ENCODE peak calls at places on chromosomes 4 and X, in six cellular contexts. L is A549, H is ovary, E is right lobe of liver, A is body of pancreas, B is endothelial cell of umbilical vein. I is an unnamed sample.

GRCh38 chr4:145482209-145483021 is 762 bp downstream of the SMAD1 start:
- DNase-seq in H (peak; percentile 66), E (peak; percentile 49), A (peak; percentile 62), B (peak; percentile 79), L (peak; percentile 46), I (peak; percentile 73)

GRCh38 chr4:81504685-81505598 is 33.2 kb upstream of the RASGEF1B start:
- DNase-seq in B (peak; percentile 9), L (no peak), H (no peak), E (peak; percentile 73), A (peak; percentile 23), I (peak; percentile 48)

GRCh38 chr4:181863846-181864245 is 379.4 kb upstream of the TENM3 start:
- DNase-seq in E (no peak), B (no peak), L (no peak), H (no peak), A (no peak), I (no peak)

GRCh38 chrX:57952320-57952678 is 42.0 kb upstream of the ZXDA start:
- DNase-seq in A (no peak), B (no peak), L (no peak), E (no peak), H (no peak), I (peak; percentile 22)

GRCh38 chr4:10629394-10629793 is 55.2 kb downstream of the CLNK start:
- DNase-seq in E (no peak), H (no peak), A (no peak), L (no peak), B (no peak), I (no peak)

GRCh38 chr4:177487977-177488376 is 45.7 kb upstream of the AGA start:
- DNase-seq in H (no peak), E (no peak), B (no peak), A (no peak), L (no peak), I (no peak)

GRCh38 chr4:73653695-73654106 is 33.5 kb upstream of the RASSF6 start:
- DNase-seq in A (peak; percentile 90), B (peak; percentile 91), E (peak; percentile 59), H (no peak), L (peak; percentile 29), I (peak; percentile 41)

GRCh38 chrX:37287741-37288424 is 61.3 kb upstream of the PRRG1 start:
- DNase-seq in L (no peak), A (no peak), B (no peak), H (no peak), E (no peak), I (no peak)

GRCh38 chrX:15382809-15383208 is 1.4 kb downstream of the VEGFD start:
- DNase-seq in H (no peak), A (no peak), L (no peak), B (no peak), E (no peak), I (no peak)

GRCh38 chrX:130575831-130576404 is 174.1 kb downstream of the RBMX2 start:
- DNase-seq in E (peak; percentile 31), A (peak; percentile 57), L (peak; percentile 51), B (peak; percentile 35), H (peak; percentile 35), I (peak; percentile 63)

GRCh38 chrX:18348047-18348446 is 6.4 kb downstream of the SCML2 start:
- DNase-seq in E (no peak), H (no peak), A (no peak), L (no peak), B (no peak), I (no peak)

GRCh38 chr4:133096972-133097371 is 52.1 kb upstream of the PCDH10 start:
- DNase-seq in A (no peak), H (no peak), L (no peak), E (no peak), B (peak; percentile 84), I (no peak)

GRCh38 chrX:9525511-9526248 is 60.8 kb downstream of the TBL1X start:
- DNase-seq in B (peak; percentile 20), H (no peak), L (no peak), A (no peak), E (no peak), I (no peak)

GRCh38 chr4:56434599-56435000 is 815 bp downstream of the PPAT start:
- DNase-seq in A (peak; percentile 54), L (no peak), B (peak; percentile 72), E (no peak), H (no peak), I (no peak)

GRCh38 chr4:61425315-61425714 is 225.2 kb downstream of the ADGRL3 start:
- DNase-seq in H (no peak), L (no peak), B (no peak), E (no peak), A (no peak), I (no peak)

GRCh38 chr4:139265654-139266053 is 14.4 kb downstream of the MGARP start:
- DNase-seq in B (no peak), H (no peak), L (no peak), E (no peak), A (no peak), I (no peak)

GRCh38 chrX:152917969-152918579 is 20.2 kb downstream of the ZNF185 start:
- DNase-seq in H (no peak), B (no peak), E (no peak), A (no peak), L (no peak), I (no peak)

GRCh38 chrX:43504394-43504793 is 151.7 kb upstream of the MAOA start:
- DNase-seq in H (no peak), A (no peak), E (no peak), B (no peak), L (no peak), I (no peak)

GRCh38 chr4:112857461-112857860 is 192.0 kb upstream of the ANK2 start:
- DNase-seq in L (peak; percentile 8), H (no peak), B (peak; percentile 24), E (no peak), A (no peak), I (no peak)

GRCh38 chr4:188691811-188692210 is 552.6 kb downstream of the TRIML1 start:
- DNase-seq in E (no peak), H (no peak), L (peak; percentile 4), B (no peak), A (no peak), I (no peak)

GRCh38 chr4:113849771-113850170 is 88.2 kb upstream of the CAMK2D start:
- DNase-seq in H (no peak), A (no peak), B (peak; percentile 28), L (no peak), E (peak; percentile 37), I (peak; percentile 41)

GRCh38 chrX:20374450-20374849 is 107.7 kb upstream of the RPS6KA3 start:
- DNase-seq in L (no peak), H (no peak), A (no peak), E (no peak), B (no peak), I (no peak)

GRCh38 chrX:40996886-40997530 is 88.2 kb upstream of the USP9X start:
- DNase-seq in L (peak; percentile 78), E (no peak), A (no peak), H (no peak), B (peak; percentile 78), I (peak; percentile 27)

GRCh38 chrX:84187501-84188319 is at the start of gene RPS6KA6:
- DNase-seq in B (peak; percentile 29), A (peak; percentile 21), E (peak; percentile 31), H (peak; percentile 65), L (peak; percentile 40), I (peak; percentile 52)

GRCh38 chr4:165343353-165344191 is 16.1 kb downstream of the MSMO1 start:
- DNase-seq in E (no peak), L (peak; percentile 24), A (no peak), B (peak; percentile 53), H (no peak), I (no peak)
- TF ChIP-seq POLR2A in E (no peak), L (no peak), A (no peak), B (no peak), H (no peak), I (no peak)

DNA sequence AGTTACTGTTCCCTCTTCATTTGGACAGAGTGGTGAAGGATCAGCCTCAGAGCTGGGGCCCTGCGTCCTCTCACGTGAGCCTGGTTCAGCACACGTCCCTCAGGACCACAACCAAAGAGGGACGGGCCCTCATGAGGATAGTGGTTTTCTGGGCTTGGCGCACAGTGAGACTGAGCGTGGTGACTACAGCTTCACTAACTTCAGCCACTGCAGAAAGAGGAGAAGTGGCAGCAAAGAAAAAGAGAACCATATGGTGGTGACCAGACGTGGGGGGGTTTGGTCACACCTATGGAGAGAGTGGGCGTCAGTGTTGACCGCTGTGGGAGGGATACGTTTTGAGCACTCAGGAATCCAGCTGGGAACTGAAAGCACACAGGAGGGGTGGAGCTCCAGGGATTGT is 21.8 kb upstream of the TNIP3 start:
- DNase-seq in E (no peak), L (no peak), B (no peak), H (no peak), A (no peak), I (no peak)
- TF ChIP-seq POLR2A in E (no peak), L (no peak), B (no peak), H (no peak), A (no peak), I (no peak)

DNA sequence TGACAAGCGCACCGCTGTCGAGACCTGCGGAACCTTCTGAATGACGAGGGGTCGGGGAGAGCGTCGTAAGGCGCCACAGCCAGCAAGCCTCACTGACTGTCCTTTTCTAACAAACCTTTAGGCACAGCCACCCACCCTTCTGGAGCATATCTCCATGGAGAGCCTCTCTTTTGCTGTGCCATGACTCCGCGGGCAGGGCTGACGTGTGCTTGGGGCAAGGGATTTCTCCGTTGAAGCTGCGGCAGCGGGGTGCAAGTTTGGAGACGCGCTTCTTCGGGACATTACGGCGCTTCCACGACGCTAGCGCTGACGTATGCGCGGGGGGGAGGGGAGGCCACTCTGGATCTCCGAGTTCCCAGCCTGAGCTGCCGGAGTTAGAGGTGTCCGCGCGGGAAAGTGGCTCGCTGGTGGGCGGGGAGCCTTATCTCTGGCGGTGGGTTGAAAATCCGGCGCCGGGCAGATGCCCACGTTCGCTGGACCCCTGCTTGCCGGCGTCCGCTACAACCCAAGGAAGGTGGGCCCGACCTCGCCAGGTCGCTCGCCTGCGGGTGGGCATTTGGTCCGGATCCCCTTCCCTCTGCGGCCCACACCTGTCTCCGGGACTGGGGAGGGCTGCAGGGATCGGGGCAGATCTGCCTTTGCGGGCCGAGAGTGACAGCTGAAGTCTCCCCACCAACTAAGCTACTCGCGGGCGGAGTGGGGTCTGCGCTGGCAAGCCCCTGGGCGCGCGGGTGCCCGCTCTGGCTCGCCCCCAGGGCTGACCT is 540 bp upstream of the SLC10A7 start:
- DNase-seq in H (peak; percentile 95), B (peak; percentile 85), A (peak; percentile 91), E (peak; percentile 95), L (peak; percentile 66), I (peak; percentile 97)
- TF ChIP-seq POLR2A in H (peak; percentile 68), B (peak; percentile 38), A (peak; percentile 88), E (peak; percentile 79), L (peak; percentile 24), I (no peak)

GRCh38 chr4:86895692-86896488 is 3.7 kb upstream of the C4orf36 start:
- DNase-seq in H (no peak), L (peak; percentile 68), B (peak; percentile 72), A (peak; percentile 23), E (no peak), I (no peak)

GRCh38 chr4:86896596-86896995 is 4.4 kb upstream of the C4orf36 start:
- DNase-seq in A (no peak), L (no peak), H (no peak), B (no peak), E (no peak), I (no peak)

GRCh38 chr4:86898562-86898961 is 6.3 kb upstream of the C4orf36 start:
- DNase-seq in B (peak; percentile 17), L (peak; percentile 37), H (no peak), E (no peak), A (no peak), I (no peak)

DNA sequence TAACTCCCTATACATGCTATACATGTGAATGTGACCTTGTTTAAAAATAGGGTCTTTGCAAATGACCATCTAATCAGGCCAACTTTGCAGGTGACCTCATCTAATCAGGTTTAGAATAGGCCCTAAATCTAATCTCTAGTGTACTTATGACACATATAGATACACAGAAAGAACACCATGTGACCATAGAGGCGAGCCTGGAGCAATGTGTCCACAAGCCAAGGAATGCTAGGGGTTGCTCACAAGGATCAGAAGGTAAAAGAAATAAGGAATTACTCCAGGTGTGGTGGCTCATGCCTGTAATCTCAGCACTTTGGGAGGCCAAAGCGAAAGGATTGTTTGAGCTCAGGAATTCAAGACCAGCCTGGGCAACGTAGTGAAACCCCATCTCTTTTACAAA is 9.6 kb upstream of the C4orf36 start:
- DNase-seq in L (no peak), E (no peak), H (no peak), A (no peak), B (no peak), I (no peak)
- TF ChIP-seq POLR2A in L (no peak), E (no peak), H (no peak), A (no peak), B (no peak), I (no peak)

I was measured in adrenal gland.